ENCODE peak calls at places on chromosomes 7 and 10, in four cellular contexts. P, U, Y and I are unnamed samples.

GRCh38 chr10:64528294-64529002 is 1007.2 kb downstream of the REEP3 start:
- DNase-seq in U (no peak), Y (no peak), P (no peak), I (no peak)

GRCh38 chr10:88233870-88234269 is 349.2 kb downstream of the RNLS start:
- DNase-seq in U (no peak), Y (no peak), P (no peak), I (no peak)

GRCh38 chr7:55534262-55534915 is 37.9 kb downstream of the VOPP1 start:
- DNase-seq in Y (no peak), P (no peak), U (peak; percentile 76), I (no peak)

GRCh38 chr10:44733743-44734488 is 177.2 kb upstream of the TMEM72 start:
- DNase-seq in Y (no peak), P (no peak), U (peak; percentile 24), I (no peak)

GRCh38 chr10:7488418-7488829 is 77.6 kb upstream of the SFMBT2 start:
- DNase-seq in P (no peak), U (no peak), Y (no peak), I (no peak)

GRCh38 chr10:35300063-35300699 is 36.1 kb upstream of the CCNY start:
- DNase-seq in P (peak; percentile 67), U (peak; percentile 99), Y (peak; percentile 80), I (peak; percentile 92)

GRCh38 chr7:54987772-54988171 is 31.0 kb upstream of the EGFR start:
- DNase-seq in P (peak; percentile 67), Y (no peak), U (peak; percentile 40), I (no peak)

GRCh38 chr10:48836605-48837004 is 103.0 kb downstream of the LRRC18 start:
- DNase-seq in U (no peak), P (no peak), Y (no peak), I (peak; percentile 58)

GRCh38 chr7:45102785-45103712 is 8.4 kb downstream of the TBRG4 start:
- DNase-seq in U (no peak), Y (no peak), P (no peak), I (peak; percentile 30)

GRCh38 chr7:75650062-75650461 is 88.7 kb downstream of the HIP1 start:
- DNase-seq in P (no peak), Y (no peak), U (no peak), I (peak; percentile 83)

GRCh38 chr7:98641646-98642489 is 24.8 kb downstream of the NPTX2 start:
- DNase-seq in U (no peak), P (no peak), Y (no peak), I (no peak)

GRCh38 chr10:69353981-69354635 is 62.6 kb downstream of the TACR2 start:
- DNase-seq in U (no peak), Y (no peak), P (no peak), I (no peak)

GRCh38 chr7:130831817-130832481 is 97.9 kb upstream of the KLF14 start:
- DNase-seq in P (no peak), Y (no peak), U (peak; percentile 56), I (peak; percentile 63)

GRCh38 chr7:141208539-141208938 is 134.7 kb downstream of the TMEM178B start:
- DNase-seq in P (no peak), Y (no peak), U (no peak), I (no peak)

GRCh38 chr7:64889686-64890162 is 13.3 kb upstream of the ZNF273 start:
- DNase-seq in U (no peak), P (no peak), Y (no peak), I (no peak)

GRCh38 chr10:102230861-102231356 is 4.8 kb downstream of the ELOVL3 start:
- DNase-seq in Y (no peak), U (no peak), P (no peak), I (peak; percentile 82)

GRCh38 chr7:14197280-14197679 is 207.8 kb upstream of the ETV1 start:
- DNase-seq in Y (no peak), P (no peak), U (no peak), I (no peak)

GRCh38 chr7:133023370-133024075 is 58.4 kb downstream of the CHCHD3 start:
- DNase-seq in P (no peak), U (no peak), Y (no peak), I (no peak)

GRCh38 chr10:74194545-74194944 is 43.5 kb downstream of the ADK start:
- DNase-seq in P (no peak), Y (no peak), U (peak; percentile 90), I (peak; percentile 85)

GRCh38 chr7:76231071-76231470 is 29.4 kb downstream of the SRRM3 start:
- DNase-seq in Y (no peak), P (no peak), U (no peak), I (no peak)

GRCh38 chr10:70528726-70529362 is 50.3 kb downstream of the PALD1 start:
- DNase-seq in P (no peak), U (peak; percentile 87), Y (no peak), I (peak; percentile 92)

GRCh38 chr7:124456286-124456685 is 309.3 kb downstream of the GPR37 start:
- DNase-seq in P (no peak), Y (no peak), U (no peak), I (no peak)

GRCh38 chr7:127612263-127612662 is 5.7 kb downstream of the PAX4 start:
- DNase-seq in P (no peak), U (no peak), Y (no peak), I (no peak)

GRCh38 chr7:29386196-29386765 is 177.4 kb upstream of the PRR15 start:
- DNase-seq in P (no peak), Y (no peak), U (no peak), I (no peak)
- H3K4me1 ChIP-seq in P (no peaks in the 10 kb centered on the region), Y (no peaks in the 10 kb centered on the region), U (no peaks in the 10 kb centered on the region), I (no peaks in the 10 kb centered on the region)

GRCh38 chr7:74584160-74584954 is 73.2 kb upstream of the GTF2I start:
- DNase-seq in U (no peak), Y (no peak), P (no peak), I (no peak)
- TF ChIP-seq CTCF in U (no peak), Y (no peak), P (no peak), I (no peak)

DNA sequence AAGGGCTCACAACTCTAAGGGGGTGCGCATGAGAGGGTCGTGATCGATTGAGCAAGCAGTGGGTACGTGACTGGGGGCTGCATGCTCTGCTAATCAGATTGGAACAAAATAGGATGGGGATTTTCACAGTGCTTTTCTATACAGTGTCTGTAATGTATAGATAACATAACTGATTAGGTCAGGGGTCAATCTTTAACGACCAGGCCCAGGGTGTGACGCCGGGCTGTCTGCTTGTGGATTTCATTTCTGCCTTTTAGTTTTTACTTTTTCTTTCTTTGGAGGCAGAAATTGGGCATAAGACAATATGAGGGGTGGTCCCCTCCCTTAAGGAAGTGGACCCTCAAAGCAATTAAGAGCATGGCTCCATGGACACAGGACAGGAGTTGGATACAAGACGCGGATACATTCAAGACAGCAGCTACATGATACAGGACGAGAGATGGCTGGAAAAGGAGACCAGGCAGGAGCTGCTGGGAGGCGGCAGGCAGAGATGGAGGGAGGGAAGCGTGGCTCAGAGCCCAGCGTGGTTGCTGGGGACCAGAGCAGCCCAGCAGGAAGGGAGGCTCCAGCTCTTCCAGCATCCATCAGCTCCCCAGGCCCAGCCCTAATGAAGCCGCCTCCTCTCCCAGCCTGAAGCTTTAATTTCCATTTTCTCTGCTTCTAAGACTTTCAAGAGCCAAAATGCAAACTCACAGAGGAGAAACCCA is 31.6 kb downstream of the GSDME start:
- DNase-seq in Y (no peak), U (no peak), P (no peak), I (no peak)
- H3K27ac ChIP-seq in Y (no peak overlapping the region), U (no peak overlapping the region), P (no peak overlapping the region), I (no peak overlapping the region)

DNA sequence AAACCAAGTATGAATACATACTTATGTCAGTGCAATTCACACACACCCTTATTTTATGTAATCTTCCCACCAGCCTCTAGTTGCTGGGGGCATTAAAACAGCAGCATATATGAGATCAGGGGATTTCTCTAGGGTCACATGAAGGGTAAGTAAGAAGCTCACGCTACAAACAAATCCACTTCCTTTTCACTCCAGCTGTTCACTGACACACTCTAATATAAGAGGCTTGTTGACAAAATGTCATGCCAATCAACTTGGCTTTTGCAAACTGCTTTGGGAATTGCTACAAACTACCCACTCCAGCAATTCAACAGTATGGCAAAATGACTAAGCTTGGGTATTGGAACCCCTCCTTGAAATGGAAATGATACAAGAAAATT is 10.3 kb downstream of the FAM3C start:
- DNase-seq in U (no peak), Y (no peak), P (no peak), I (no peak)
- H3K4me1 ChIP-seq in U (peaks cover 17% of the 10 kb centered on the region), Y (peaks cover 37% of the 10 kb centered on the region), P (peaks cover 8% of the 10 kb centered on the region), I (peaks cover 8% of the 10 kb centered on the region)

GRCh38 chr7:47326220-47326619 is 255.7 kb downstream of the TNS3 start:
- DNase-seq in U (peak; percentile 31), Y (no peak), P (no peak), I (peak; percentile 86)
- TF ChIP-seq CTCF in U (no peak), Y (no peak), P (no peak), I (peak; percentile 37)

GRCh38 chr10:71753960-71754505 is 19.3 kb downstream of the VSIR start:
- DNase-seq in U (no peak), P (no peak), Y (no peak), I (peak; percentile 36)
- H3K27ac ChIP-seq in U (no peak overlapping the region), P (no peak overlapping the region), Y (peak overlapping the region; percentile 11), I (no peak overlapping the region)

GRCh38 chr10:1573334-1573969 is 163.9 kb downstream of the ADARB2 start:
- DNase-seq in Y (no peak), U (no peak), P (no peak), I (no peak)
- H3K4me1 ChIP-seq in Y (no peaks in the 10 kb centered on the region), U (no peaks in the 10 kb centered on the region), P (no peaks in the 10 kb centered on the region), I (no peaks in the 10 kb centered on the region)